ENCODE peak calls at places on chromosome 9, in ten cellular contexts. W is endodermal cell; H is AG09309; L is right cardiac atrium; D is lung; F is CD8-positive, alpha-beta T cell; I is A549; N is adrenal gland; U is WERI-Rb-1; A is epithelial cell of esophagus. M is an unnamed sample.

GRCh38 chr9:99873531-99873930 is 32.9 kb upstream of the STX17 start:
- DNase-seq in W (no peak), H (peak), L (no peak), D (no peak), F (no peak), I (no peak), N (peak), U (no peak), A (peak), M (no peak)

GRCh38 chr9:81431662-81432061 is 257.7 kb downstream of the TLE1 start:
- DNase-seq in W (no peak), H (peak), L (no peak), D (no peak), F (no peak), I (no peak), N (no peak), U (no peak), A (no peak), M (no peak)

GRCh38 chr9:126536131-126536530 is 77.6 kb upstream of the LMX1B start:
- DNase-seq in W (no peak), H (no peak), L (no peak), D (no peak), F (no peak), I (no peak), N (no peak), U (no peak), A (no peak), M (no peak)

GRCh38 chr9:34371886-34372597 is 4.7 kb downstream of the MYORG start:
- DNase-seq in W (no peak), H (no peak), L (no peak), D (peak), F (no peak), I (no peak), N (no peak), U (no peak), A (no peak), M (no peak)

GRCh38 chr9:32128546-32128945 is 255.9 kb upstream of the ACO1 start:
- DNase-seq in W (peak), H (no peak), L (peak), D (no peak), F (no peak), I (no peak), N (no peak), U (peak), A (no peak), M (no peak)

GRCh38 chr9:36207016-36207415 is 16.3 kb downstream of the CLTA start:
- DNase-seq in W (no peak), H (no peak), L (peak), D (no peak), F (no peak), I (no peak), N (no peak), U (no peak), A (peak), M (no peak)

GRCh38 chr9:97794666-97795065 is 58.4 kb upstream of the FOXE1 start:
- DNase-seq in W (no peak), H (no peak), L (no peak), D (no peak), F (no peak), I (no peak), N (no peak), U (no peak), A (no peak), M (peak)

GRCh38 chr9:116234091-116234490 is 80.5 kb downstream of the PAPPA start:
- DNase-seq in W (peak), H (peak), L (no peak), D (no peak), F (no peak), I (peak), N (peak), U (no peak), A (peak), M (peak)

GRCh38 chr9:99590879-99591278 is 230.8 kb upstream of the NR4A3 start:
- DNase-seq in W (no peak), H (no peak), L (no peak), D (no peak), F (no peak), I (no peak), N (no peak), U (no peak), A (no peak), M (peak)

GRCh38 chr9:89234636-89235035 is 56.0 kb upstream of the SHC3 start:
- DNase-seq in W (peak), H (no peak), L (no peak), D (peak), F (no peak), I (peak), N (peak), U (peak), A (peak), M (peak)

GRCh38 chr9:128733256-128733655 is 9.3 kb upstream of the ZDHHC12 start:
- DNase-seq in W (peak), H (peak), L (peak), D (peak), F (no peak), I (peak), N (peak), U (peak), A (peak), M (no peak)

GRCh38 chr9:96327694-96328352 is 25.8 kb upstream of the HSD17B3 start:
- DNase-seq in W (peak), H (no peak), L (no peak), D (no peak), F (no peak), I (peak), N (peak), U (peak), A (peak), M (no peak)

GRCh38 chr9:36961568-36962360 is 72.3 kb downstream of the PAX5 start:
- DNase-seq in W (peak), H (no peak), L (no peak), D (no peak), F (no peak), I (no peak), N (no peak), U (peak), A (no peak), M (no peak)

GRCh38 chr9:98927724-98928123 is 16.0 kb upstream of the COL15A1 start:
- DNase-seq in W (peak), H (no peak), L (no peak), D (no peak), F (no peak), I (no peak), N (peak), U (no peak), A (no peak), M (no peak)

GRCh38 chr9:14961372-14962068 is 51.3 kb upstream of the FREM1 start:
- DNase-seq in W (peak), H (no peak), L (no peak), D (no peak), F (no peak), I (peak), N (no peak), U (no peak), A (no peak), M (no peak)

GRCh38 chr9:92534199-92535159 is 1.3 kb downstream of the ECM2 start:
- DNase-seq in W (no peak), H (no peak), L (no peak), D (no peak), F (no peak), I (no peak), N (no peak), U (no peak), A (no peak), M (no peak)
- H3K4me3 ChIP-seq in W (no peak), H (no peak), L (peak), D (no peak), F (no peak), I (no peak), N (no peak), U (no peak), A (no peak), M (peak)

GRCh38 chr9:110143969-110144545 is 63.9 kb downstream of the C9orf152 start:
- DNase-seq in W (no peak), H (no peak), L (no peak), D (no peak), F (no peak), I (no peak), N (no peak), U (no peak), A (no peak), M (no peak)
- H3K4me3 ChIP-seq in W (no peak), H (no peak), L (no peak), D (no peak), F (no peak), I (no peak), N (no peak), U (no peak), A (no peak), M (no peak)

DNA sequence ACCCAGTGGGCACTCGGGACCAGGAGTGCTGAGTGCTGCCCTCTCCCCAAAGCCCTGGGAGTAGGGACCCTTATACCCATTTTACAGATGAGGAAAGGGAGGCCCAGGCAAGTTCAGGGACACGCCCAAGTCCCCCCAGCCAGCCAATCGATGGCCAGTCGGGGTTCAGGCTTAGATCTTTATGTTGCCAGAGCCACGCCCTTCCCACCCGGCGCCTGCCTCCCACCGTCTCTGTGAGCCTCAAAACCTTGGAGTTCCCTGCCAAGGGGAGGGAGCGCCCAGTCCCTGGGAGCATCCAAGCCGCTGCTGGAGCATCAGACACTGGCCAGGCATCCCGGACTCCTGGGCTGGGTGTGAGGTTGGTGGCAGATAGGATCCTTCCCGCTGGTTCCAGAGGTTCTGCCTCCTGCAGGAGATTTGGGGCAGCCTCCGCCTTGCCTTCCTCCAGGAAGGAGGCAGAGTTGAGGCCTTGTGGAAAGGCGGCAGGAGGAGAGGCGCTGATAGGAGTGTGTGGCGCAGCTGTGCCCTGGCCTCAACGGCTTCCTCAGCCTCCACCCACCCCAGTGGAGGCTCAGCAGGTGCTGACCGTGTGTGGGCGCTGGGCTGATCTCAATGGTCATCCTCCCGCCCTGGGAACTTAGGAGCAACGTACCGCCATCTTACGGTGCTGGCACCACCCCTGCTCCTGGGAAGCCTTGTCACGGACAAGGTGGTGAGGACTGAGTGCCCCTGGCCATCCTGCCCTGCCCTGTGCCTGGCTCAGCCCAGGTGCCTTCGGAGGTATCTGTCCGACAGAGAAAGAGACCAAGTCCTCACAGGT is 10.1 kb downstream of the NCS1 start:
- DNase-seq in W (no peak), H (no peak), L (peak), D (no peak), F (no peak), I (peak), N (no peak), U (no peak), A (no peak), M (no peak)
- H3K4me3 ChIP-seq in W (no peak), H (no peak), L (no peak), D (no peak), F (no peak), I (no peak), N (no peak), U (no peak), A (no peak), M (no peak)

DNA sequence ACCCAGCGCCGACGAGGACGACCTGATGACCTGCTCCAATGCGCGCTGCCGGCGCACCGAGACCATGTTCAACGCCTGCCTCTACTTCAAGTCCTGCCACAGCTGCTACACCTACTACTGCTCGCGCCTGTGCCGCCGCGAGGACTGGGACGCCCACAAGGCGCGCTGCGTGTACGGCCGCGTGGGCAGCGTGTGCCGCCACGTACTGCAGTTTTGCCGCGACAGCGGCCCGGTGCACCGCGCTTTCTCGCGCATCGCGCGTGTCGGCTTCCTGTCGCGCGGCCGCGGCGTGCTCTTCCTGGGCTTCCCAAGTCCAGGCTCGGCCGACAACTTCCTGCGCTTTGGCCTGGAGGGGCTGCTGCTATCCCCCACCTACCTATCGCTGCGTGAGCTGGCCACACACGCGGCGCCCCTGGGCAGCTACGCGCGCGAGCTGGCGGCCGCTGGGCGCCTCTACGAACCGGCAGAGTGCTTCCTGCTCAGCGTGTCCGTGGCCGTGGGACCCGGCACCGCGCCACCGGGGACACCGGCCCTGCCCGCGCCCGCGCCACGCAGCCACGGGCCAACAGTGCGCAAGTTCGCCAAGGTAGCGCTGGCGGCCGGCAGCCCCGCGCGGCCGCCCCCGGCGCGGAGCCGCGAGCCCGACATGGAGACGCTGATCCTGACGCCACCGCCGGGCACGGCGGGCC is 2.7 kb upstream of the PHPT1 start:
- DNase-seq in W (peak), H (no peak), L (no peak), D (no peak), F (no peak), I (no peak), N (no peak), U (no peak), A (peak), M (no peak)
- H3K4me3 ChIP-seq in W (no peak), H (no peak), L (no peak), D (no peak), F (no peak), I (no peak), N (no peak), U (no peak), A (peak), M (peak)

M was measured in esophagus muscularis mucosa.